ENCODE peak calls at places on chromosomes 13 and 19, in four cellular contexts. U, R, W and Z are unnamed samples.

GRCh38 chr13:20356437-20356836 is 124.3 kb upstream of the GJB6 start:
- DNase-seq in U (no peak), R (no peak), W (no peak), Z (no peak)

GRCh38 chr19:44753932-44754742 is 5.6 kb downstream of the BCL3 start:
- DNase-seq in U (peak; percentile 63), R (peak; percentile 93), W (peak; percentile 98), Z (no peak)

GRCh38 chr19:7658219-7658686 is 10.6 kb upstream of the RETN start:
- DNase-seq in U (peak; percentile 92), R (no peak), W (peak; percentile 37), Z (no peak)

GRCh38 chr19:5451494-5451893 is 3.7 kb upstream of the ZNRF4 start:
- DNase-seq in U (no peak), R (no peak), W (no peak), Z (no peak)

GRCh38 chr19:51398096-51398704 is 7.8 kb upstream of the C19orf84 start:
- DNase-seq in U (no peak), R (no peak), W (no peak), Z (no peak)

GRCh38 chr19:13839193-13839937 is 37.6 kb upstream of the NANOS3 start:
- DNase-seq in U (peak; percentile 76), R (peak; percentile 89), W (peak; percentile 88), Z (peak; percentile 69)

GRCh38 chr13:33927315-33927714 is 109.4 kb downstream of the RFC3 start:
- DNase-seq in U (no peak), R (no peak), W (no peak), Z (no peak)

GRCh38 chr19:44212865-44213346 is 574 bp downstream of the ZNF227 start:
- DNase-seq in U (no peak), R (no peak), W (no peak), Z (no peak)

GRCh38 chr19:54633401-54633800 is 3.1 kb downstream of the LILRB1 start:
- DNase-seq in U (no peak), R (no peak), W (no peak), Z (no peak)

GRCh38 chr19:12035220-12036172 is at the start of gene ZNF433:
- DNase-seq in U (peak; percentile 92), R (peak; percentile 98), W (peak; percentile 96), Z (peak; percentile 76)

GRCh38 chr19:41327076-41327475 is 17.1 kb downstream of the CCDC97 start:
- DNase-seq in U (no peak), R (no peak), W (no peak), Z (no peak)

DNA sequence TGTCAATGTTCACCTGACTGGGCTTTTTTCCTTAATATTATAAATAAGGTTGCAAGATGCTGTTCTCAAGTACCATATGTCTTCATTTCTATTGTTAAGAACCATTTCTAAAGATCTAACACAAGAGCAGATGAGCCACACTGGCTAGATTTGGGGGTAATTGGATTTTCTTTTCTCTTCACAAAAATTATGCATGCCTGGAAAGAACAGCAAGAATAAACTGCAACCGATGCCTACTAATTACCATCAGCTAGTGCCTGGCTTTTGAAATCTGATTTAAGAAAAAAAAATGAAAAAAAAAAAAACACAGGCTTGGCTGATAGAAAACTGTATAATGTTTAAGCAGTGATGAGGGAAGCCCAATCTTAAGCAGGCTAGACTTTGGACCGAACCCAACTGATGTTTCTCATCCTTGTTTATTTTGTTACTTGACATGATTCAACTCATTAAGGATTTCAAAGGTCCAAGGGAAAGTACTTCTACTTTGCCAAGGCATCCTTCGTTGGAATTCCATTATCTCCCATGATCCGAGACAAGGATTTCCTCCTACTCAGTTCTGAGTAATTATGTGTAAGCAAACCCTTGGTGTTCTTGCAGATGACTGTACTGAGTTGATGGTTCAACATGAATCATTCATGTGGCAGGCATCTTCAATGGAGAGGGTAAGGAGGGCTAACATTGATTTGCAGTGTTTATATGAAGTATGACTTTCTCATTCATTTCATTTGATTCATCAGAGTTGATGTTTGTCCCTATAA is 300.5 kb downstream of the SPRY2 start:
- DNase-seq in U (no peak), R (no peak), W (no peak), Z (no peak)
- TF ChIP-seq POLR2AphosphoS5 in U (no peak), R (no peak), W (peak; percentile 43), Z (no peak)

GRCh38 chr19:38929929-38930775 is at the start of gene SARS2:
- DNase-seq in U (peak; percentile 90), R (peak; percentile 90), W (peak; percentile 93), Z (peak; percentile 96)

GRCh38 chr19:38933544-38933943 is 2.8 kb downstream of the MRPS12 start:
- DNase-seq in U (no peak), R (no peak), W (no peak), Z (no peak)

GRCh38 chr19:38932425-38933179 is 1.9 kb downstream of the MRPS12 start:
- DNase-seq in U (no peak), R (no peak), W (no peak), Z (no peak)

GRCh38 chr19:38928406-38929001 is 2.1 kb downstream of the SARS2 start:
- DNase-seq in U (no peak), R (no peak), W (no peak), Z (no peak)

GRCh38 chr19:38930776-38931761 is at the start of gene MRPS12:
- DNase-seq in U (peak; percentile 96), R (peak; percentile 98), W (peak; percentile 99), Z (no peak)
- TF ChIP-seq POLR2AphosphoS5 in U (peak; percentile 94), R (peak; percentile 5), W (peak; percentile 83), Z (peak; percentile 62)

DNA sequence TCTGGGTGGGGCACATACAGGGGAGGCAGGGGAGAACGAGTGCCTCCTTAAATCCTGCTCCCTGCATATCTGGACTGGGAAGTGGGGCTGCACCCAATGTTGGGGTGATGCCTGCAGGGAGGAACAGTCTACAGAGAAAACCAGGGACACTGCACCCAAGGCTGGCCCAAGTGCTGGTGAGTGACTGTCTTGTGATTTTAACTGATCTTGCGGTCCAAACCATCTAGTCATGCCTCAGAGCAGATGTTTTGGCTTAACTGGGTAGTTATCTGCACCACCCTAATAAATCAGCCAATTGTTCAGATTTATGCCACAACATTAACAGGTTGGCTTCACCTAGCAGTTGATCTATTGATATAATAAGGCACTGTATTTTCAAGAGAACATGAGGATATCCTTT is 219.2 kb upstream of the IRS2 start:
- DNase-seq in U (no peak), R (no peak), W (no peak), Z (no peak)
- TF ChIP-seq POLR2AphosphoS5 in U (no peak), R (no peak), W (no peak), Z (no peak)

DNA sequence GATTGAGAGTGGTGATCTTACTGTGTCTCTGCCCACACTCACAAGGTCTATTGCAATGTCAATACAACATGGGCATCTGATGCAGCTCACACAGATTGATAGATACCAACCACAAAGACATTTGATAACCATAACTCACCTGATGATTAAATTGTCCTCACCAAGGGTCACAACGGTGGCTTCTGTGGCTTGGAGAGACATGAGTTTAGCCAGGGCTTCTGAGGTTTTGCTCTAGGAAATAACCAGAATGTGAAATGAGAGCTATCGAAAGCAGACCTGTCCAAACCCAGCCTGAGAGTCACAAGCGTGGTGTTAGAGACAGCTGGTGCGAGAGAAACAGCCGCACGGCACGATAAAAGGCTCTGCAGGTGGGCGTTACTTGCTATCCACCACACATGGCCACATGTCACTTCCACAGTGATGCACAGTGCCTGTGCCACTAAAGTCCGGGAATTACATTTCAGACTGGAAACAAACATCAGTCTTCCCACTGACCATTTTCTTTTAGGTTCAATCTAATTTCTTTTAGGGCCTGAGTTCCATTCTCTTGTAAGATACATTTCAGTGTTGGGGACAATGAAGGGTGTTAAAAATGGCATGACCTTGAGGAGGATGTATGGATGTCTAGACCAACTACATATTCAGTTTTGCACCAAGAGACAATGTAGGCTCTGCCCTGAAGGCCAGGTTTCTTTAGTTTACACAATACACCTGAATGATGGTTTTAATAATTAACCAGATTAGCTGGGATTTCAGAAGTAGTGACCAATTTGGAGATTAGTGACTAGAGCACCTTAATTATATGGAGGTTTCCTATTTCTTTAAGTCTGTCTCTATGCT is 53.7 kb downstream of the ATP7B start:
- DNase-seq in U (no peak), R (no peak), W (peak; percentile 35), Z (no peak)
- TF ChIP-seq POLR2AphosphoS5 in U (no peak), R (no peak), W (no peak), Z (no peak)

GRCh38 chr13:72544042-72544441 is 183.4 kb downstream of the MZT1 start:
- DNase-seq in U (no peak), R (no peak), W (no peak), Z (no peak)
- TF ChIP-seq POLR2AphosphoS5 in U (no peak), R (no peak), W (no peak), Z (no peak)

GRCh38 chr13:97975280-97975850 is 21.9 kb downstream of the IPO5 start:
- DNase-seq in U (no peak), R (no peak), W (no peak), Z (no peak)

GRCh38 chr13:97976551-97977375 is 23.3 kb downstream of the IPO5 start:
- DNase-seq in U (peak; percentile 32), R (peak; percentile 66), W (peak; percentile 16), Z (no peak)

GRCh38 chr13:97977376-97977705 is 23.9 kb downstream of the IPO5 start:
- DNase-seq in U (no peak), R (no peak), W (no peak), Z (no peak)

GRCh38 chr13:97974773-97975172 is 21.3 kb downstream of the IPO5 start:
- DNase-seq in U (no peak), R (no peak), W (no peak), Z (no peak)

DNA sequence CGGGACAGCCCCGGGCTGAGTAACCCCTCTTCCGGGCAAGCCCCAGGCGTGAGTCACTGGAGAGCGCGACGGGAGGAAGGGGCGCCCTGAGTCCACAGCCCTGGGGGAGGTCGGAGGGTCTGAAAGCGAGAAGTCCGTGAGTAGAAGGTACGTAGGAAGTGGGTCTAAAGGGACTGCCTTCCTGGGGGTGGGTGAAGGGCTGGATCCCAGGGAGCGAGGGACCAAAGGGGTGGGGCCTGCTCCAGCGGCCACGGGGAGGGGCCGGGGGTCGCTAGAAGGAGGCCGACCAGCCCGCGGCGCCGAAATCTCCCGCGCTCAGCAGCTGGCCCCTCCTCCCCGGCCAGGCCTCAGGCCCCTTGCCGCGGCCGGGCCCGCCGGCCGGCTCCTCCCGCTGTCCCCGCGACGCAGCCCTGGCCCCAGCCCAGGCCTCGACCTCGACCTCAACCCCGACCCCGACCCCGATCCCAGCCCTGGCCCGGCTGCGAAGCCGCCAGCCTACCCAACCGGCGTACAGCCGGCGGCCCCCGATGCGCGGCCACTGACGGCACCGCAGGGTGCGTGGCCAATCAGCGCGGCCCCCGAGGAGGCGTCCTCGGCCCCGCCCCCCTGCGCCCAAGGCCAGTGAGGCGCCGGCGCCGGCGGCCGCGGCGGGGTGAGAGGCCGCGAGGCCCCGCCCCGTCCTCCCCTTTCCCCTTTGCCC is 22.5 kb downstream of the IPO5 start:
- DNase-seq in U (peak; percentile 94), R (no peak), W (peak; percentile 93), Z (peak; percentile 90)
- TF ChIP-seq POLR2AphosphoS5 in U (peak; percentile 44), R (peak; percentile 34), W (peak; percentile 89), Z (peak; percentile 81)

GRCh38 chr13:110403315-110403714 is 96.2 kb downstream of the COL4A2 start:
- DNase-seq in U (no peak), R (no peak), W (no peak), Z (no peak)
- TF ChIP-seq POLR2AphosphoS5 in U (no peak), R (no peak), W (no peak), Z (no peak)